ENCODE peak calls at places on chromosomes 11 and 22, in ten cellular contexts. Z is CD4-positive, alpha-beta T cell; K is cardiac fibroblast; G is AG04449; H is stomach; S is GM12865; I is tibial nerve; F is GM12878; B is foreskin fibroblast; N is AG10803. X is an unnamed sample.

GRCh38 chr11:84247931-84248330 is 961.8 kb upstream of the CCDC90B start:
- DNase-seq in Z (no peak), K (peak; percentile 6), G (no peak), H (no peak), S (no peak), I (no peak), F (no peak), B (no peak), N (no peak), X (no peak)

GRCh38 chr11:132586801-132587200 is 945.5 kb downstream of the OPCML start:
- DNase-seq in Z (no peak), K (peak; percentile 48), G (peak; percentile 44), H (no peak), S (no peak), I (no peak), F (no peak), B (peak; percentile 70), N (peak; percentile 86), X (no peak)

GRCh38 chr22:38872831-38873248 is 824 bp upstream of the CBX6 start:
- DNase-seq in Z (no peak), K (peak; percentile 59), G (no peak), H (peak; percentile 51), S (no peak), I (no peak), F (no peak), B (peak; percentile 76), N (peak; percentile 49), X (no peak)

GRCh38 chr11:38384568-38384967 is 1786.5 kb upstream of the RAG2 start:
- DNase-seq in Z (no peak), K (no peak), G (no peak), H (no peak), S (no peak), I (no peak), F (no peak), B (no peak), N (no peak), X (peak; percentile 8)

GRCh38 chr11:105027671-105028070 is 4.7 kb upstream of the CASP5 start:
- DNase-seq in Z (no peak), K (no peak), G (no peak), H (no peak), S (no peak), I (no peak), F (no peak), B (no peak), N (no peak), X (no peak)

GRCh38 chr22:32852346-32853251 is 51.1 kb downstream of the TIMP3 start:
- DNase-seq in Z (no peak), K (peak; percentile 67), G (no peak), H (no peak), S (no peak), I (peak; percentile 36), F (no peak), B (peak; percentile 39), N (no peak), X (no peak)

GRCh38 chr11:2671748-2672147 is 28.0 kb downstream of the KCNQ1OT1 start:
- DNase-seq in Z (no peak), K (no peak), G (no peak), H (peak; percentile 21), S (no peak), I (no peak), F (no peak), B (no peak), N (no peak), X (no peak)

GRCh38 chr22:22704156-22704946 is 59.9 kb downstream of the GGTLC2 start:
- DNase-seq in Z (no peak), K (no peak), G (no peak), H (no peak), S (no peak), I (no peak), F (no peak), B (no peak), N (no peak), X (no peak)

GRCh38 chr11:102604875-102605274 is 20.3 kb downstream of the MMP20 start:
- DNase-seq in Z (no peak), K (no peak), G (no peak), H (no peak), S (no peak), I (no peak), F (no peak), B (no peak), N (no peak), X (no peak)

GRCh38 chr22:24583972-24584790 is 8.7 kb downstream of the LRRC75B start:
- DNase-seq in Z (no peak), K (no peak), G (no peak), H (peak; percentile 68), S (no peak), I (no peak), F (no peak), B (peak; percentile 38), N (no peak), X (no peak)
- TF ChIP-seq CTCF in Z (no peak), K (no peak), G (no peak), H (no peak), S (no peak), I (no peak), F (no peak), B (no peak), N (no peak), X (no peak)

GRCh38 chr11:36157151-36157519 is 132.1 kb downstream of the COMMD9 start:
- DNase-seq in Z (no peak), K (peak; percentile 75), G (no peak), H (no peak), S (no peak), I (no peak), F (no peak), B (no peak), N (no peak), X (no peak)
- TF ChIP-seq CTCF in Z (no peak), K (no peak), G (no peak), H (no peak), S (no peak), I (no peak), F (no peak), B (no peak), N (peak; percentile 2), X (no peak)

DNA sequence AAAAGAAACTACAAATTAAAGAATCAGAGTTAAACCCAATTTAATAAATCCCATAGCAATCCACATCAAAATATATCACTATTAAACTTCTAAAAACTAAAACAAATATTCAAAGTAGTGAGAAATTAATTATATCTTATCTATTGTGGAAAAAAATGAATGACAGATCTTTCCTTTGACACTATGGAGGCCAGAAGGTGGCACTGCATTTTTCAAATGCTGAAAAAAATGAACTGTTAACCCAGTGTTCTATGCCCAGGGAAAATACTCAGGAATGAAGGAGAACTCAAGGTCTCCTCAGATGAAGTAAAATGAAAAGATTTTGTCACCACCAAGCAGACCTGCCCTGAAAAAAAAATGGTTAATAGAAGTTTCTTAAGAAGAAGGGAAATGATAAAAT is 27.7 kb downstream of the TYR start:
- DNase-seq in Z (no peak), K (no peak), G (no peak), H (no peak), S (no peak), I (no peak), F (no peak), B (no peak), N (no peak), X (no peak)
- TF ChIP-seq CTCF in Z (no peak), K (no peak), G (no peak), H (no peak), S (no peak), I (no peak), F (no peak), B (no peak), N (no peak), X (no peak)

GRCh38 chr11:61581931-61582330 is 1.1 kb upstream of the SYT7 start:
- DNase-seq in Z (no peak), K (no peak), G (no peak), H (no peak), S (no peak), I (no peak), F (no peak), B (no peak), N (no peak), X (no peak)
- TF ChIP-seq CTCF in Z (no peak), K (no peak), G (no peak), H (no peak), S (no peak), I (no peak), F (no peak), B (no peak), N (no peak), X (no peak)

GRCh38 chr11:34890812-34891211 is 25.4 kb downstream of the APIP start:
- DNase-seq in Z (no peak), K (peak; percentile 74), G (no peak), H (no peak), S (peak; percentile 21), I (no peak), F (no peak), B (peak; percentile 75), N (peak; percentile 46), X (no peak)

GRCh38 chr11:34886609-34887008 is 29.6 kb downstream of the APIP start:
- DNase-seq in Z (no peak), K (no peak), G (no peak), H (no peak), S (no peak), I (no peak), F (no peak), B (no peak), N (no peak), X (no peak)

GRCh38 chr11:34887260-34887659 is 28.9 kb downstream of the APIP start:
- DNase-seq in Z (no peak), K (no peak), G (no peak), H (no peak), S (no peak), I (no peak), F (no peak), B (no peak), N (no peak), X (no peak)

GRCh38 chr11:34891611-34892010 is 24.6 kb downstream of the APIP start:
- DNase-seq in Z (no peak), K (no peak), G (no peak), H (no peak), S (no peak), I (no peak), F (no peak), B (no peak), N (no peak), X (no peak)

DNA sequence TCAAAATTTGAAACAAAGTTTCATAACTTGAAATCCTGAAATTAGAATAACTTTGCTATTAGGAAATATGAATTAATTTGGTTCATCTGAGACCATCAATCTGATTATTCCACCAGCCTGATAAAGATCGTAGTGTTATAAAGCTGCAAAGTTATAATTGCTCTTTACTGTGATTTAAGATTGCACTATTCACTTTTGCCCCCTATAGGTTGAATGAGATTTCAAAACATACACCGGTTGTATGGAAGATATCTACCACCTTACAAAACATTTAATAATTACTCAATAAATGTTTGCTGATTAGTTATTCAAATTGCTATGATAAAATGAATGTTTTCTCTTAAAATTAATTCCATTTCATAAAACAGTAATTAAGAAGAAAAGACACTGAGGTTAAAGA is 26.1 kb downstream of the APIP start:
- DNase-seq in Z (no peak), K (peak; percentile 15), G (no peak), H (no peak), S (no peak), I (no peak), F (no peak), B (peak; percentile 46), N (no peak), X (no peak)
- TF ChIP-seq CTCF in Z (no peak), K (peak; percentile 46), G (peak; percentile 0), H (peak; percentile 26), S (no peak), I (no peak), F (no peak), B (peak; percentile 6), N (no peak), X (peak; percentile 27)

DNA sequence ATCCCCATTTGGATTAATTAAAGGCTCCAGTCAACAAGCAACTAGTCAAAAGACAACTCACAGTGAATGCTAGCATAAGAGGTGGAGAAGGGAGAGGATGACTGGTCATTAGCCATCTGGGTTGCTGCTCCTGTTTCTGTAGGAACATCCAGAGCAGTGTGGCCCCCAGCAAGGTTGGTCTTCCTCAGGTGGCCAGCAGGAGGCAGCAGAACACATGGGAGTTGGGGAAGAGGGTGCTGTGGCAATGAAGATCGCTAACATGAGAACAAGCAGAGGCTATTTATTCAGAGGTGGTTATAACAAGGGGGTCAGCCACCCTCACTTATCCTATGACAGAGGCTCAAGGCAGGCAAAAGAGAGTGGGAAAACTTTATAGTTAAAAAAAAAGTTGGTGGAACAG is 21.3 kb downstream of the IZUMO1R start:
- DNase-seq in Z (peak; percentile 1), K (peak; percentile 13), G (no peak), H (peak; percentile 31), S (peak; percentile 78), I (no peak), F (peak; percentile 9), B (peak; percentile 19), N (no peak), X (no peak)
- TF ChIP-seq CTCF in Z (peak; percentile 20), K (peak; percentile 64), G (peak; percentile 27), H (no peak), S (peak; percentile 83), I (no peak), F (peak; percentile 81), B (peak; percentile 47), N (peak; percentile 37), X (peak; percentile 36)